ENCODE peak calls at places on chromosomes 3 and 15, in five cellular contexts. One of them, this sample, is unnamed.

GRCh38 chr3:63912768-63913588 is 795 bp upstream of the SCAANT1 start:
- DNase-seq in H1: no peak
- DNase-seq in type B pancreatic cell: no peak
- DNase-seq in transverse colon: peak
- DNase-seq in fibroblast of the conjunctiva: no peak
- DNase-seq in this sample: no peak

GRCh38 chr3:65406470-65406869 is 632.2 kb downstream of the MAGI1 start:
- DNase-seq in H1: no peak
- DNase-seq in type B pancreatic cell: no peak
- DNase-seq in transverse colon: no peak
- DNase-seq in fibroblast of the conjunctiva: no peak
- DNase-seq in this sample: peak

GRCh38 chr3:12948371-12948770 is 107.0 kb upstream of the RPL32 start:
- DNase-seq in H1: no peak
- DNase-seq in type B pancreatic cell: no peak
- DNase-seq in transverse colon: no peak
- DNase-seq in fibroblast of the conjunctiva: no peak
- DNase-seq in this sample: no peak

GRCh38 chr3:171132873-171133272 is 106.4 kb upstream of the SLC2A2 start:
- DNase-seq in H1: no peak
- DNase-seq in type B pancreatic cell: no peak
- DNase-seq in transverse colon: no peak
- DNase-seq in fibroblast of the conjunctiva: no peak
- DNase-seq in this sample: peak

GRCh38 chr3:55947406-55947805 is 460.3 kb upstream of the WNT5A start:
- DNase-seq in H1: no peak
- DNase-seq in type B pancreatic cell: no peak
- DNase-seq in transverse colon: no peak
- DNase-seq in fibroblast of the conjunctiva: no peak
- DNase-seq in this sample: no peak

GRCh38 chr15:52112203-52112750 is 298 bp downstream of the BCL2L10 start:
- DNase-seq in H1: no peak
- DNase-seq in type B pancreatic cell: no peak
- DNase-seq in transverse colon: peak
- DNase-seq in fibroblast of the conjunctiva: no peak
- DNase-seq in this sample: no peak

GRCh38 chr15:31486906-31487695 is 160.5 kb downstream of the KLF13 start:
- DNase-seq in H1: no peak
- DNase-seq in type B pancreatic cell: no peak
- DNase-seq in transverse colon: no peak
- DNase-seq in fibroblast of the conjunctiva: no peak
- DNase-seq in this sample: no peak

GRCh38 chr15:49686626-49687025 is 65.8 kb downstream of the DTWD1 start:
- DNase-seq in H1: no peak
- DNase-seq in type B pancreatic cell: no peak
- DNase-seq in transverse colon: no peak
- DNase-seq in fibroblast of the conjunctiva: no peak
- DNase-seq in this sample: no peak

GRCh38 chr3:188780188-188781147 is 391.3 kb upstream of the TPRG1 start:
- DNase-seq in H1: no peak
- DNase-seq in type B pancreatic cell: no peak
- DNase-seq in transverse colon: no peak
- DNase-seq in fibroblast of the conjunctiva: peak
- DNase-seq in this sample: no peak

GRCh38 chr3:17645074-17645698 is 97.2 kb downstream of the TBC1D5 start:
- DNase-seq in H1: no peak
- DNase-seq in type B pancreatic cell: no peak
- DNase-seq in transverse colon: no peak
- DNase-seq in fibroblast of the conjunctiva: peak
- DNase-seq in this sample: no peak

GRCh38 chr3:172249039-172249438 is 199.2 kb downstream of the GHSR start:
- DNase-seq in H1: no peak
- DNase-seq in type B pancreatic cell: no peak
- DNase-seq in transverse colon: no peak
- DNase-seq in fibroblast of the conjunctiva: no peak
- DNase-seq in this sample: no peak

GRCh38 chr3:159616234-159616825 is 372.3 kb upstream of the IL12A start:
- DNase-seq in H1: no peak
- DNase-seq in type B pancreatic cell: no peak
- DNase-seq in transverse colon: peak
- DNase-seq in fibroblast of the conjunctiva: no peak
- DNase-seq in this sample: peak

GRCh38 chr3:28743843-28744242 is 395.2 kb upstream of the AZI2 start:
- DNase-seq in H1: no peak
- DNase-seq in type B pancreatic cell: no peak
- DNase-seq in transverse colon: no peak
- DNase-seq in fibroblast of the conjunctiva: no peak
- DNase-seq in this sample: no peak

GRCh38 chr15:40340740-40341400 is at the start of gene CCDC9B:
- DNase-seq in H1: no peak
- DNase-seq in type B pancreatic cell: no peak
- DNase-seq in transverse colon: peak
- DNase-seq in fibroblast of the conjunctiva: peak
- DNase-seq in this sample: peak

GRCh38 chr3:178703268-178703975 is 167.2 kb downstream of the KCNMB2 start:
- DNase-seq in H1: no peak
- DNase-seq in type B pancreatic cell: no peak
- DNase-seq in transverse colon: no peak
- DNase-seq in fibroblast of the conjunctiva: peak
- DNase-seq in this sample: peak

GRCh38 chr15:25179673-25180511 is 225.1 kb downstream of the SNRPN start:
- DNase-seq in H1: no peak
- DNase-seq in type B pancreatic cell: peak
- DNase-seq in transverse colon: peak
- DNase-seq in fibroblast of the conjunctiva: no peak
- DNase-seq in this sample: no peak

GRCh38 chr3:141524988-141525387 is 38.2 kb downstream of the RASA2 start:
- DNase-seq in H1: no peak
- DNase-seq in type B pancreatic cell: no peak
- DNase-seq in transverse colon: no peak
- DNase-seq in fibroblast of the conjunctiva: no peak
- DNase-seq in this sample: no peak

GRCh38 chr3:46674031-46674592 is 19.4 kb downstream of the ALS2CL start:
- DNase-seq in H1: no peak
- DNase-seq in type B pancreatic cell: no peak
- DNase-seq in transverse colon: no peak
- DNase-seq in fibroblast of the conjunctiva: no peak
- DNase-seq in this sample: no peak

GRCh38 chr3:133330043-133330442 is 69.8 kb upstream of the BFSP2 start:
- DNase-seq in H1: peak
- DNase-seq in type B pancreatic cell: no peak
- DNase-seq in transverse colon: no peak
- DNase-seq in fibroblast of the conjunctiva: no peak
- DNase-seq in this sample: no peak